ENCODE peak calls at places on chromosomes 11 and 22, in seven cellular contexts. One of them, this sample, is unnamed.
A peak's percentile ranks its signal among the peaks of the same experiment; 100 is the strongest.

GRCh38 chr11:75768909-75769771 is 562 bp downstream of the DGAT2 start:
- DNase-seq in lower lobe of right lung: no peak
- DNase-seq in progenitor cell of endocrine pancreas: no peak
- DNase-seq in ovary: no peak
- DNase-seq in epithelial cell of proximal tubule: no peak
- DNase-seq in prostate gland: peak; percentile 13
- DNase-seq in gastrocnemius medialis: no peak
- DNase-seq in this sample: peak; percentile 81

GRCh38 chr22:47837703-47838102 is 1075.3 kb downstream of the TBC1D22A start:
- DNase-seq in lower lobe of right lung: no peak
- DNase-seq in progenitor cell of endocrine pancreas: no peak
- DNase-seq in ovary: no peak
- DNase-seq in epithelial cell of proximal tubule: no peak
- DNase-seq in prostate gland: no peak
- DNase-seq in gastrocnemius medialis: no peak
- DNase-seq in this sample: peak; percentile 78

GRCh38 chr11:41784513-41785335 is 325.3 kb upstream of the LRRC4C start:
- DNase-seq in lower lobe of right lung: no peak
- DNase-seq in progenitor cell of endocrine pancreas: no peak
- DNase-seq in ovary: no peak
- DNase-seq in epithelial cell of proximal tubule: no peak
- DNase-seq in prostate gland: no peak
- DNase-seq in gastrocnemius medialis: no peak
- DNase-seq in this sample: no peak

GRCh38 chr22:45211435-45211834 is 29.3 kb downstream of the KIAA0930 start:
- DNase-seq in lower lobe of right lung: no peak
- DNase-seq in progenitor cell of endocrine pancreas: no peak
- DNase-seq in ovary: no peak
- DNase-seq in epithelial cell of proximal tubule: no peak
- DNase-seq in prostate gland: no peak
- DNase-seq in gastrocnemius medialis: no peak
- DNase-seq in this sample: no peak

GRCh38 chr11:35282226-35282882 is 137.0 kb downstream of the SLC1A2 start:
- DNase-seq in lower lobe of right lung: no peak
- DNase-seq in progenitor cell of endocrine pancreas: no peak
- DNase-seq in ovary: no peak
- DNase-seq in epithelial cell of proximal tubule: peak; percentile 70
- DNase-seq in prostate gland: no peak
- DNase-seq in gastrocnemius medialis: no peak
- DNase-seq in this sample: no peak

GRCh38 chr11:36015806-36016205 is 71.9 kb downstream of the LDLRAD3 start:
- DNase-seq in lower lobe of right lung: no peak
- DNase-seq in progenitor cell of endocrine pancreas: no peak
- DNase-seq in ovary: peak; percentile 84
- DNase-seq in epithelial cell of proximal tubule: no peak
- DNase-seq in prostate gland: no peak
- DNase-seq in gastrocnemius medialis: no peak
- DNase-seq in this sample: no peak

GRCh38 chr11:2375341-2375853 is 1.7 kb upstream of the CD81 start:
- DNase-seq in lower lobe of right lung: peak; percentile 57
- DNase-seq in progenitor cell of endocrine pancreas: no peak
- DNase-seq in ovary: no peak
- DNase-seq in epithelial cell of proximal tubule: no peak
- DNase-seq in prostate gland: no peak
- DNase-seq in gastrocnemius medialis: no peak
- DNase-seq in this sample: no peak

GRCh38 chr11:22730319-22730718 is 63.9 kb downstream of the GAS2 start:
- DNase-seq in lower lobe of right lung: no peak
- DNase-seq in progenitor cell of endocrine pancreas: no peak
- DNase-seq in ovary: no peak
- DNase-seq in epithelial cell of proximal tubule: no peak
- DNase-seq in prostate gland: no peak
- DNase-seq in gastrocnemius medialis: no peak
- DNase-seq in this sample: no peak

GRCh38 chr11:134479206-134479955 is 67.3 kb upstream of the B3GAT1 start:
- DNase-seq in lower lobe of right lung: no peak
- DNase-seq in progenitor cell of endocrine pancreas: no peak
- DNase-seq in ovary: no peak
- DNase-seq in epithelial cell of proximal tubule: no peak
- DNase-seq in prostate gland: no peak
- DNase-seq in gastrocnemius medialis: no peak
- DNase-seq in this sample: peak; percentile 42

GRCh38 chr22:19842386-19843106 is 12.1 kb downstream of the GNB1L start:
- DNase-seq in lower lobe of right lung: no peak
- DNase-seq in progenitor cell of endocrine pancreas: no peak
- DNase-seq in ovary: no peak
- DNase-seq in epithelial cell of proximal tubule: no peak
- DNase-seq in prostate gland: no peak
- DNase-seq in gastrocnemius medialis: no peak
- DNase-seq in this sample: no peak
- TF ChIP-seq CTCF in lower lobe of right lung: no peak
- TF ChIP-seq CTCF in progenitor cell of endocrine pancreas: no peak
- TF ChIP-seq CTCF in ovary: no peak
- TF ChIP-seq CTCF in epithelial cell of proximal tubule: no peak
- TF ChIP-seq CTCF in prostate gland: no peak
- TF ChIP-seq CTCF in gastrocnemius medialis: no peak
- TF ChIP-seq CTCF in this sample: no peak

GRCh38 chr22:17748555-17749353 is 25.5 kb downstream of the BID start:
- DNase-seq in lower lobe of right lung: no peak
- DNase-seq in progenitor cell of endocrine pancreas: no peak
- DNase-seq in ovary: no peak
- DNase-seq in epithelial cell of proximal tubule: no peak
- DNase-seq in prostate gland: no peak
- DNase-seq in gastrocnemius medialis: no peak
- DNase-seq in this sample: peak; percentile 92
- TF ChIP-seq CTCF in lower lobe of right lung: no peak
- TF ChIP-seq CTCF in progenitor cell of endocrine pancreas: peak; percentile 47
- TF ChIP-seq CTCF in ovary: no peak
- TF ChIP-seq CTCF in epithelial cell of proximal tubule: peak; percentile 18
- TF ChIP-seq CTCF in prostate gland: no peak
- TF ChIP-seq CTCF in gastrocnemius medialis: no peak
- TF ChIP-seq CTCF in this sample: peak; percentile 82

GRCh38 chr11:12052676-12053605 is 44.5 kb upstream of the DKK3 start:
- DNase-seq in lower lobe of right lung: no peak
- DNase-seq in progenitor cell of endocrine pancreas: no peak
- DNase-seq in ovary: no peak
- DNase-seq in epithelial cell of proximal tubule: no peak
- DNase-seq in prostate gland: no peak
- DNase-seq in gastrocnemius medialis: no peak
- DNase-seq in this sample: peak; percentile 82
- TF ChIP-seq CTCF in lower lobe of right lung: no peak
- TF ChIP-seq CTCF in progenitor cell of endocrine pancreas: peak; percentile 32
- TF ChIP-seq CTCF in ovary: no peak
- TF ChIP-seq CTCF in epithelial cell of proximal tubule: no peak
- TF ChIP-seq CTCF in prostate gland: no peak
- TF ChIP-seq CTCF in gastrocnemius medialis: no peak
- TF ChIP-seq CTCF in this sample: peak; percentile 74

GRCh38 chr11:65594991-65595920 is at the start of gene KCNK7:
- DNase-seq in lower lobe of right lung: no peak
- DNase-seq in progenitor cell of endocrine pancreas: no peak
- DNase-seq in ovary: no peak
- DNase-seq in epithelial cell of proximal tubule: no peak
- DNase-seq in prostate gland: no peak
- DNase-seq in gastrocnemius medialis: no peak
- DNase-seq in this sample: no peak
- TF ChIP-seq CTCF in lower lobe of right lung: no peak
- TF ChIP-seq CTCF in progenitor cell of endocrine pancreas: no peak
- TF ChIP-seq CTCF in ovary: no peak
- TF ChIP-seq CTCF in epithelial cell of proximal tubule: no peak
- TF ChIP-seq CTCF in prostate gland: no peak
- TF ChIP-seq CTCF in gastrocnemius medialis: no peak
- TF ChIP-seq CTCF in this sample: no peak

DNA sequence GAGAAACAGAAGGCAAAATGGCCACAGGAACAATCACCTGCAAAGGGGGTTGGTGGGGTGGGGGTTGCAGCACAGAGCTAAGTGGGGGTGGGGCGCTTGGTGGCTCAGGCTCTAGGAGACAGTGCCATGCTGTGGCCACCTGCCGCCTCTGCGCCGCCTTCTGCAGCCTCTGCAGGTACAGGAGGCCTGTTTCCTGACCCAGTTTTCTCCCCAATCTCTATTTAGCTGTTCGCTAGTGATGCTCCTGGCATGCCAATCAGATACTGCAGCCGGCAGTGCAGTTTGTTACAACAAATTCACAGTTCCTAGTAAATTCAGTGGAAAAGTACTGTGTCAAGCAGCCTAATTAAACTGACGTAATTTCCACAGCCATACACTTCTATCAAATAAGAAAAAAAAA is 106.4 kb downstream of the SERGEF start:
- DNase-seq in lower lobe of right lung: peak; percentile 41
- DNase-seq in progenitor cell of endocrine pancreas: peak; percentile 17
- DNase-seq in ovary: no peak
- DNase-seq in epithelial cell of proximal tubule: no peak
- DNase-seq in prostate gland: no peak
- DNase-seq in gastrocnemius medialis: no peak
- DNase-seq in this sample: peak; percentile 91
- TF ChIP-seq CTCF in lower lobe of right lung: peak; percentile 11
- TF ChIP-seq CTCF in progenitor cell of endocrine pancreas: peak; percentile 53
- TF ChIP-seq CTCF in ovary: no peak
- TF ChIP-seq CTCF in epithelial cell of proximal tubule: peak; percentile 10
- TF ChIP-seq CTCF in prostate gland: no peak
- TF ChIP-seq CTCF in gastrocnemius medialis: no peak
- TF ChIP-seq CTCF in this sample: peak; percentile 86